ENCODE peak calls at places on chromosomes 4 and X, in seven cellular contexts. One of them, this sample, is unnamed.

GRCh38 chrX:39905475-39905889 is 192.3 kb downstream of the BCOR start:
- DNase-seq in adrenal gland: no peak
- DNase-seq in NCI-H1092: no peak
- DNase-seq in HEK293T: no peak
- DNase-seq in RCC 7860: peak
- DNase-seq in NCI-H2029: no peak
- DNase-seq in CD8-positive, alpha-beta T cell: no peak
- DNase-seq in this sample: no peak

GRCh38 chr4:83266689-83267088 is 17.9 kb downstream of the COQ2 start:
- DNase-seq in NCI-H1092: no peak
- DNase-seq in CD8-positive, alpha-beta T cell: no peak
- DNase-seq in RCC 7860: no peak
- DNase-seq in NCI-H2029: no peak
- DNase-seq in HEK293T: no peak
- DNase-seq in adrenal gland: no peak
- DNase-seq in this sample: no peak

GRCh38 chrX:16444353-16444752 is 205.6 kb upstream of the S100G start:
- DNase-seq in NCI-H1092: peak
- DNase-seq in NCI-H2029: peak
- DNase-seq in RCC 7860: peak
- DNase-seq in HEK293T: no peak
- DNase-seq in CD8-positive, alpha-beta T cell: no peak
- DNase-seq in adrenal gland: no peak
- DNase-seq in this sample: no peak

GRCh38 chrX:5575407-5575806 is 653.3 kb downstream of the NLGN4X start:
- DNase-seq in NCI-H1092: no peak
- DNase-seq in RCC 7860: no peak
- DNase-seq in CD8-positive, alpha-beta T cell: no peak
- DNase-seq in HEK293T: no peak
- DNase-seq in adrenal gland: no peak
- DNase-seq in NCI-H2029: no peak
- DNase-seq in this sample: no peak

GRCh38 chrX:118755633-118756032 is 28.2 kb downstream of the IL13RA1 start:
- DNase-seq in CD8-positive, alpha-beta T cell: no peak
- DNase-seq in NCI-H1092: no peak
- DNase-seq in adrenal gland: no peak
- DNase-seq in HEK293T: no peak
- DNase-seq in NCI-H2029: no peak
- DNase-seq in RCC 7860: no peak
- DNase-seq in this sample: no peak

GRCh38 chr4:2714071-2714770 is 41.9 kb downstream of the TNIP2 start:
- DNase-seq in NCI-H1092: no peak
- DNase-seq in CD8-positive, alpha-beta T cell: peak
- DNase-seq in adrenal gland: peak
- DNase-seq in NCI-H2029: peak
- DNase-seq in HEK293T: no peak
- DNase-seq in RCC 7860: no peak
- DNase-seq in this sample: no peak

GRCh38 chrX:151692825-151693224 is 2.4 kb upstream of the PRRG3 start:
- DNase-seq in NCI-H1092: no peak
- DNase-seq in adrenal gland: no peak
- DNase-seq in CD8-positive, alpha-beta T cell: no peak
- DNase-seq in NCI-H2029: no peak
- DNase-seq in HEK293T: no peak
- DNase-seq in RCC 7860: no peak
- DNase-seq in this sample: no peak

GRCh38 chr4:52250124-52250523 is 199.0 kb downstream of the SPATA18 start:
- DNase-seq in adrenal gland: peak
- DNase-seq in NCI-H2029: no peak
- DNase-seq in HEK293T: no peak
- DNase-seq in NCI-H1092: peak
- DNase-seq in CD8-positive, alpha-beta T cell: no peak
- DNase-seq in RCC 7860: no peak
- DNase-seq in this sample: no peak

GRCh38 chrX:124502144-124502543 is 155.8 kb downstream of the SH2D1A start:
- DNase-seq in NCI-H2029: no peak
- DNase-seq in adrenal gland: no peak
- DNase-seq in RCC 7860: no peak
- DNase-seq in NCI-H1092: no peak
- DNase-seq in CD8-positive, alpha-beta T cell: no peak
- DNase-seq in HEK293T: no peak
- DNase-seq in this sample: no peak

GRCh38 chrX:5646818-5647217 is 581.8 kb downstream of the NLGN4X start:
- DNase-seq in adrenal gland: no peak
- DNase-seq in RCC 7860: no peak
- DNase-seq in NCI-H1092: no peak
- DNase-seq in HEK293T: no peak
- DNase-seq in CD8-positive, alpha-beta T cell: no peak
- DNase-seq in NCI-H2029: no peak
- DNase-seq in this sample: no peak

GRCh38 chrX:71458866-71459265 is 74.0 kb upstream of the OGT start:
- DNase-seq in NCI-H2029: no peak
- DNase-seq in HEK293T: no peak
- DNase-seq in NCI-H1092: no peak
- DNase-seq in CD8-positive, alpha-beta T cell: no peak
- DNase-seq in adrenal gland: no peak
- DNase-seq in RCC 7860: no peak
- DNase-seq in this sample: no peak

GRCh38 chr4:119493419-119493818 is 135.2 kb downstream of the PDE5A start:
- DNase-seq in NCI-H1092: no peak
- DNase-seq in CD8-positive, alpha-beta T cell: no peak
- DNase-seq in adrenal gland: no peak
- DNase-seq in NCI-H2029: no peak
- DNase-seq in RCC 7860: no peak
- DNase-seq in HEK293T: no peak
- DNase-seq in this sample: no peak

GRCh38 chr4:176001171-176002006 is 64.3 kb upstream of the WDR17 start:
- DNase-seq in NCI-H2029: no peak
- DNase-seq in HEK293T: peak
- DNase-seq in CD8-positive, alpha-beta T cell: no peak
- DNase-seq in adrenal gland: peak
- DNase-seq in NCI-H1092: no peak
- DNase-seq in RCC 7860: no peak
- DNase-seq in this sample: no peak

GRCh38 chrX:153460826-153461225 is 9.6 kb downstream of the HAUS7 start:
- DNase-seq in CD8-positive, alpha-beta T cell: peak
- DNase-seq in NCI-H1092: peak
- DNase-seq in RCC 7860: peak
- DNase-seq in HEK293T: peak
- DNase-seq in NCI-H2029: no peak
- DNase-seq in adrenal gland: peak
- DNase-seq in this sample: peak

This sample was measured in Caco-2.